ENCODE peak calls at places on chromosomes 1 and 21, in five cellular contexts. One of them, this sample, is unnamed.

GRCh38 chr1:63709267-63709828 is 64.5 kb upstream of the ROR1 start:
- DNase-seq in iPS-NIHi11: no peak
- DNase-seq in activated CD4-positive, alpha-beta T cell treated with anti-CD3 and anti-CD28 coated beads, Interleukin-2, amount 10 ng/mL, durations not matched to agents 7 days and 5 days: no peak
- DNase-seq in HT1080: no peak
- DNase-seq in activated gamma-delta T cell treated with Interleukin-2 at 50 U/mL for 16 hours: no peak
- DNase-seq in this sample: no peak

GRCh38 chr1:116415699-116416533 is 42.9 kb downstream of the ATP1A1 start:
- DNase-seq in iPS-NIHi11: no peak
- DNase-seq in activated CD4-positive, alpha-beta T cell treated with anti-CD3 and anti-CD28 coated beads, Interleukin-2, amount 10 ng/mL, durations not matched to agents 7 days and 5 days: no peak
- DNase-seq in HT1080: no peak
- DNase-seq in activated gamma-delta T cell treated with Interleukin-2 at 50 U/mL for 16 hours: no peak
- DNase-seq in this sample: peak

GRCh38 chr1:10967105-10967504 is 45.3 kb upstream of the TARDBP start:
- DNase-seq in iPS-NIHi11: no peak
- DNase-seq in activated CD4-positive, alpha-beta T cell treated with anti-CD3 and anti-CD28 coated beads, Interleukin-2, amount 10 ng/mL, durations not matched to agents 7 days and 5 days: no peak
- DNase-seq in HT1080: no peak
- DNase-seq in activated gamma-delta T cell treated with Interleukin-2 at 50 U/mL for 16 hours: no peak
- DNase-seq in this sample: no peak

GRCh38 chr1:64866689-64867088 is 99.7 kb downstream of the JAK1 start:
- DNase-seq in iPS-NIHi11: no peak
- DNase-seq in activated CD4-positive, alpha-beta T cell treated with anti-CD3 and anti-CD28 coated beads, Interleukin-2, amount 10 ng/mL, durations not matched to agents 7 days and 5 days: no peak
- DNase-seq in HT1080: no peak
- DNase-seq in activated gamma-delta T cell treated with Interleukin-2 at 50 U/mL for 16 hours: no peak
- DNase-seq in this sample: no peak

GRCh38 chr21:38151021-38151645 is 105.7 kb upstream of the KCNJ15 start:
- DNase-seq in iPS-NIHi11: no peak
- DNase-seq in activated CD4-positive, alpha-beta T cell treated with anti-CD3 and anti-CD28 coated beads, Interleukin-2, amount 10 ng/mL, durations not matched to agents 7 days and 5 days: no peak
- DNase-seq in HT1080: no peak
- DNase-seq in activated gamma-delta T cell treated with Interleukin-2 at 50 U/mL for 16 hours: no peak
- DNase-seq in this sample: no peak

GRCh38 chr1:46524843-46525242 is 26.6 kb downstream of the KNCN start:
- DNase-seq in iPS-NIHi11: no peak
- DNase-seq in activated CD4-positive, alpha-beta T cell treated with anti-CD3 and anti-CD28 coated beads, Interleukin-2, amount 10 ng/mL, durations not matched to agents 7 days and 5 days: no peak
- DNase-seq in HT1080: no peak
- DNase-seq in activated gamma-delta T cell treated with Interleukin-2 at 50 U/mL for 16 hours: no peak
- DNase-seq in this sample: no peak

GRCh38 chr1:236287356-236287755 is 5.6 kb upstream of the ERO1B start:
- DNase-seq in iPS-NIHi11: no peak
- DNase-seq in activated CD4-positive, alpha-beta T cell treated with anti-CD3 and anti-CD28 coated beads, Interleukin-2, amount 10 ng/mL, durations not matched to agents 7 days and 5 days: no peak
- DNase-seq in HT1080: no peak
- DNase-seq in activated gamma-delta T cell treated with Interleukin-2 at 50 U/mL for 16 hours: no peak
- DNase-seq in this sample: no peak

GRCh38 chr1:182169203-182169602 is 107.7 kb upstream of the ZNF648 start:
- DNase-seq in iPS-NIHi11: no peak
- DNase-seq in activated CD4-positive, alpha-beta T cell treated with anti-CD3 and anti-CD28 coated beads, Interleukin-2, amount 10 ng/mL, durations not matched to agents 7 days and 5 days: no peak
- DNase-seq in HT1080: no peak
- DNase-seq in activated gamma-delta T cell treated with Interleukin-2 at 50 U/mL for 16 hours: no peak
- DNase-seq in this sample: no peak

GRCh38 chr21:44846485-44847260 is 26.8 kb downstream of the PTTG1IP start:
- DNase-seq in iPS-NIHi11: no peak
- DNase-seq in activated CD4-positive, alpha-beta T cell treated with anti-CD3 and anti-CD28 coated beads, Interleukin-2, amount 10 ng/mL, durations not matched to agents 7 days and 5 days: peak
- DNase-seq in HT1080: no peak
- DNase-seq in activated gamma-delta T cell treated with Interleukin-2 at 50 U/mL for 16 hours: no peak
- DNase-seq in this sample: peak

GRCh38 chr1:189804352-189804751 is 673.3 kb downstream of the BRINP3 start:
- DNase-seq in iPS-NIHi11: no peak
- DNase-seq in activated CD4-positive, alpha-beta T cell treated with anti-CD3 and anti-CD28 coated beads, Interleukin-2, amount 10 ng/mL, durations not matched to agents 7 days and 5 days: no peak
- DNase-seq in HT1080: no peak
- DNase-seq in activated gamma-delta T cell treated with Interleukin-2 at 50 U/mL for 16 hours: no peak
- DNase-seq in this sample: no peak

GRCh38 chr1:200558866-200559459 is 61.6 kb downstream of the KIF14 start:
- DNase-seq in iPS-NIHi11: peak
- DNase-seq in activated CD4-positive, alpha-beta T cell treated with anti-CD3 and anti-CD28 coated beads, Interleukin-2, amount 10 ng/mL, durations not matched to agents 7 days and 5 days: peak
- DNase-seq in HT1080: peak
- DNase-seq in activated gamma-delta T cell treated with Interleukin-2 at 50 U/mL for 16 hours: no peak
- DNase-seq in this sample: peak

GRCh38 chr1:211581521-211581920 is 2.6 kb upstream of the SLC30A1 start:
- DNase-seq in iPS-NIHi11: no peak
- DNase-seq in activated CD4-positive, alpha-beta T cell treated with anti-CD3 and anti-CD28 coated beads, Interleukin-2, amount 10 ng/mL, durations not matched to agents 7 days and 5 days: no peak
- DNase-seq in HT1080: no peak
- DNase-seq in activated gamma-delta T cell treated with Interleukin-2 at 50 U/mL for 16 hours: no peak
- DNase-seq in this sample: no peak

GRCh38 chr1:149995927-149996326 is 14.6 kb downstream of the OTUD7B start:
- DNase-seq in iPS-NIHi11: no peak
- DNase-seq in activated CD4-positive, alpha-beta T cell treated with anti-CD3 and anti-CD28 coated beads, Interleukin-2, amount 10 ng/mL, durations not matched to agents 7 days and 5 days: no peak
- DNase-seq in HT1080: peak
- DNase-seq in activated gamma-delta T cell treated with Interleukin-2 at 50 U/mL for 16 hours: no peak
- DNase-seq in this sample: no peak

GRCh38 chr21:25118648-25119047 is 488.6 kb downstream of the MRPL39 start:
- DNase-seq in iPS-NIHi11: no peak
- DNase-seq in activated CD4-positive, alpha-beta T cell treated with anti-CD3 and anti-CD28 coated beads, Interleukin-2, amount 10 ng/mL, durations not matched to agents 7 days and 5 days: no peak
- DNase-seq in HT1080: no peak
- DNase-seq in activated gamma-delta T cell treated with Interleukin-2 at 50 U/mL for 16 hours: no peak
- DNase-seq in this sample: no peak

GRCh38 chr21:26207021-26207420 is 36.5 kb upstream of the APP start:
- DNase-seq in iPS-NIHi11: no peak
- DNase-seq in activated CD4-positive, alpha-beta T cell treated with anti-CD3 and anti-CD28 coated beads, Interleukin-2, amount 10 ng/mL, durations not matched to agents 7 days and 5 days: no peak
- DNase-seq in HT1080: no peak
- DNase-seq in activated gamma-delta T cell treated with Interleukin-2 at 50 U/mL for 16 hours: no peak
- DNase-seq in this sample: no peak

GRCh38 chr1:204150702-204151561 is 912 bp downstream of the ETNK2 start:
- DNase-seq in iPS-NIHi11: peak
- DNase-seq in activated CD4-positive, alpha-beta T cell treated with anti-CD3 and anti-CD28 coated beads, Interleukin-2, amount 10 ng/mL, durations not matched to agents 7 days and 5 days: no peak
- DNase-seq in HT1080: no peak
- DNase-seq in activated gamma-delta T cell treated with Interleukin-2 at 50 U/mL for 16 hours: no peak
- DNase-seq in this sample: no peak

GRCh38 chr21:42515708-42516502 is 2.3 kb downstream of the SLC37A1 start:
- DNase-seq in iPS-NIHi11: peak
- DNase-seq in activated CD4-positive, alpha-beta T cell treated with anti-CD3 and anti-CD28 coated beads, Interleukin-2, amount 10 ng/mL, durations not matched to agents 7 days and 5 days: no peak
- DNase-seq in HT1080: peak
- DNase-seq in activated gamma-delta T cell treated with Interleukin-2 at 50 U/mL for 16 hours: no peak
- DNase-seq in this sample: no peak

GRCh38 chr1:197915797-197916686 is 1.1 kb upstream of the LHX9 start:
- DNase-seq in iPS-NIHi11: peak
- DNase-seq in activated CD4-positive, alpha-beta T cell treated with anti-CD3 and anti-CD28 coated beads, Interleukin-2, amount 10 ng/mL, durations not matched to agents 7 days and 5 days: no peak
- DNase-seq in HT1080: peak
- DNase-seq in activated gamma-delta T cell treated with Interleukin-2 at 50 U/mL for 16 hours: no peak
- DNase-seq in this sample: peak

GRCh38 chr1:154751690-154752089 is 118.4 kb downstream of the KCNN3 start:
- DNase-seq in iPS-NIHi11: no peak
- DNase-seq in activated CD4-positive, alpha-beta T cell treated with anti-CD3 and anti-CD28 coated beads, Interleukin-2, amount 10 ng/mL, durations not matched to agents 7 days and 5 days: no peak
- DNase-seq in HT1080: peak
- DNase-seq in activated gamma-delta T cell treated with Interleukin-2 at 50 U/mL for 16 hours: no peak
- DNase-seq in this sample: no peak

GRCh38 chr1:223811634-223812101 is 34.1 kb downstream of the TP53BP2 start:
- DNase-seq in iPS-NIHi11: no peak
- DNase-seq in activated CD4-positive, alpha-beta T cell treated with anti-CD3 and anti-CD28 coated beads, Interleukin-2, amount 10 ng/mL, durations not matched to agents 7 days and 5 days: peak
- DNase-seq in HT1080: peak
- DNase-seq in activated gamma-delta T cell treated with Interleukin-2 at 50 U/mL for 16 hours: no peak
- DNase-seq in this sample: peak

GRCh38 chr1:229410692-229411433 is 23.0 kb downstream of the ACTA1 start:
- DNase-seq in iPS-NIHi11: peak
- DNase-seq in activated CD4-positive, alpha-beta T cell treated with anti-CD3 and anti-CD28 coated beads, Interleukin-2, amount 10 ng/mL, durations not matched to agents 7 days and 5 days: no peak
- DNase-seq in HT1080: peak
- DNase-seq in activated gamma-delta T cell treated with Interleukin-2 at 50 U/mL for 16 hours: no peak
- DNase-seq in this sample: no peak

GRCh38 chr1:208807446-208808117 is 563.4 kb upstream of the PLXNA2 start:
- DNase-seq in iPS-NIHi11: no peak
- DNase-seq in activated CD4-positive, alpha-beta T cell treated with anti-CD3 and anti-CD28 coated beads, Interleukin-2, amount 10 ng/mL, durations not matched to agents 7 days and 5 days: no peak
- DNase-seq in HT1080: peak
- DNase-seq in activated gamma-delta T cell treated with Interleukin-2 at 50 U/mL for 16 hours: no peak
- DNase-seq in this sample: no peak

GRCh38 chr1:56180806-56181205 is 398.6 kb downstream of the PLPP3 start:
- DNase-seq in iPS-NIHi11: no peak
- DNase-seq in activated CD4-positive, alpha-beta T cell treated with anti-CD3 and anti-CD28 coated beads, Interleukin-2, amount 10 ng/mL, durations not matched to agents 7 days and 5 days: no peak
- DNase-seq in HT1080: peak
- DNase-seq in activated gamma-delta T cell treated with Interleukin-2 at 50 U/mL for 16 hours: no peak
- DNase-seq in this sample: no peak

GRCh38 chr1:234438579-234438978 is 40.4 kb downstream of the TARBP1 start:
- DNase-seq in iPS-NIHi11: no peak
- DNase-seq in activated CD4-positive, alpha-beta T cell treated with anti-CD3 and anti-CD28 coated beads, Interleukin-2, amount 10 ng/mL, durations not matched to agents 7 days and 5 days: no peak
- DNase-seq in HT1080: no peak
- DNase-seq in activated gamma-delta T cell treated with Interleukin-2 at 50 U/mL for 16 hours: no peak
- DNase-seq in this sample: no peak

GRCh38 chr1:209150114-209150513 is 433.4 kb upstream of the CAMK1G start:
- DNase-seq in iPS-NIHi11: peak
- DNase-seq in activated CD4-positive, alpha-beta T cell treated with anti-CD3 and anti-CD28 coated beads, Interleukin-2, amount 10 ng/mL, durations not matched to agents 7 days and 5 days: peak
- DNase-seq in HT1080: peak
- DNase-seq in activated gamma-delta T cell treated with Interleukin-2 at 50 U/mL for 16 hours: no peak
- DNase-seq in this sample: peak

GRCh38 chr1:17696417-17697301 is 58.5 kb upstream of the ACTL8 start:
- DNase-seq in iPS-NIHi11: peak
- DNase-seq in activated CD4-positive, alpha-beta T cell treated with anti-CD3 and anti-CD28 coated beads, Interleukin-2, amount 10 ng/mL, durations not matched to agents 7 days and 5 days: no peak
- DNase-seq in HT1080: peak
- DNase-seq in activated gamma-delta T cell treated with Interleukin-2 at 50 U/mL for 16 hours: no peak
- DNase-seq in this sample: no peak

GRCh38 chr1:165222580-165222979 is 133.9 kb downstream of the LMX1A start:
- DNase-seq in iPS-NIHi11: no peak
- DNase-seq in activated CD4-positive, alpha-beta T cell treated with anti-CD3 and anti-CD28 coated beads, Interleukin-2, amount 10 ng/mL, durations not matched to agents 7 days and 5 days: no peak
- DNase-seq in HT1080: no peak
- DNase-seq in activated gamma-delta T cell treated with Interleukin-2 at 50 U/mL for 16 hours: no peak
- DNase-seq in this sample: no peak

GRCh38 chr1:183318433-183318832 is 99.7 kb downstream of the NMNAT2 start:
- DNase-seq in iPS-NIHi11: peak
- DNase-seq in activated CD4-positive, alpha-beta T cell treated with anti-CD3 and anti-CD28 coated beads, Interleukin-2, amount 10 ng/mL, durations not matched to agents 7 days and 5 days: no peak
- DNase-seq in HT1080: peak
- DNase-seq in activated gamma-delta T cell treated with Interleukin-2 at 50 U/mL for 16 hours: no peak
- DNase-seq in this sample: peak